ENCODE peak calls at places on chromosomes 7 and 10, in nine cellular contexts. K, S, O, L, J, Q, C, B and I are unnamed samples.

GRCh38 chr7:92674379-92674778 is 84.2 kb upstream of the FAM133B start:
- DNase-seq in B (no peak), S (peak; percentile 84), K (peak; percentile 64), O (no peak), C (no peak), L (no peak), Q (no peak), J (no peak), I (no peak)

GRCh38 chr7:1669954-1670893 is at the start of gene ELFN1:
- DNase-seq in Q (no peak), C (peak; percentile 18), J (peak; percentile 49), O (no peak), B (no peak), S (no peak), K (peak; percentile 47), L (peak; percentile 70), I (no peak)

GRCh38 chr7:156402255-156402654 is 238.3 kb upstream of the RNF32 start:
- DNase-seq in Q (no peak), O (no peak), S (no peak), C (no peak), K (no peak), B (no peak), J (no peak), L (no peak), I (no peak)

GRCh38 chr10:107163086-107163880 is 1.2 kb downstream of the SORCS1 start:
- DNase-seq in K (no peak), L (no peak), S (no peak), Q (no peak), O (no peak), B (no peak), C (no peak), J (peak; percentile 7), I (no peak)

GRCh38 chr10:74977913-74978847 is 133.3 kb upstream of the SAMD8 start:
- DNase-seq in C (peak; percentile 64), K (no peak), O (no peak), S (no peak), Q (no peak), B (no peak), L (no peak), J (no peak), I (no peak)

GRCh38 chr10:124132306-124132705 is 38.9 kb upstream of the CHST15 start:
- DNase-seq in B (no peak), C (no peak), Q (no peak), J (no peak), K (no peak), O (no peak), S (no peak), L (no peak), I (no peak)

GRCh38 chr7:112162161-112163020 is 43.8 kb downstream of the DOCK4 start:
- DNase-seq in B (peak; percentile 30), S (peak; percentile 68), K (peak; percentile 62), J (no peak), C (no peak), O (no peak), L (peak; percentile 68), Q (no peak), I (peak; percentile 86)

GRCh38 chr10:62381385-62382102 is 7.4 kb downstream of the ZNF365 start:
- DNase-seq in C (no peak), K (no peak), O (no peak), B (no peak), Q (no peak), J (no peak), L (no peak), S (no peak), I (no peak)

GRCh38 chr10:97701438-97702064 is 12.0 kb upstream of the MARVELD1 start:
- DNase-seq in J (peak; percentile 86), C (peak; percentile 65), K (peak; percentile 75), Q (no peak), L (peak; percentile 54), B (peak; percentile 55), S (peak; percentile 7), O (no peak), I (no peak)

GRCh38 chr10:77836299-77836820 is 90.2 kb downstream of the DLG5 start:
- DNase-seq in C (peak; percentile 83), J (peak; percentile 54), K (no peak), O (no peak), Q (no peak), B (peak; percentile 73), L (no peak), S (no peak), I (no peak)

GRCh38 chr10:29408847-29409240 is 120.0 kb downstream of the LYZL1 start:
- DNase-seq in Q (no peak), O (no peak), B (no peak), K (no peak), S (no peak), J (no peak), C (no peak), L (no peak), I (no peak)

GRCh38 chr7:47180268-47180826 is 401.6 kb downstream of the TNS3 start:
- DNase-seq in S (peak; percentile 4), O (peak; percentile 61), L (peak; percentile 45), C (peak; percentile 23), J (peak; percentile 81), B (peak; percentile 47), K (peak; percentile 32), Q (peak; percentile 39), I (peak; percentile 47)

GRCh38 chr10:97822261-97822687 is 27.4 kb upstream of the GOLGA7B start:
- DNase-seq in O (no peak), J (no peak), B (no peak), C (no peak), Q (no peak), S (no peak), K (peak; percentile 89), L (peak; percentile 8), I (peak; percentile 41)

GRCh38 chr10:71622656-71623055 is 96.9 kb downstream of the C10orf105 start:
- DNase-seq in B (no peak), L (no peak), J (no peak), C (no peak), O (no peak), K (no peak), S (no peak), Q (no peak), I (no peak)

GRCh38 chr10:91590142-91590903 is 42.5 kb downstream of the PPP1R3C start:
- DNase-seq in Q (no peak), K (peak; percentile 12), J (peak; percentile 91), B (peak; percentile 78), C (no peak), O (peak; percentile 79), L (peak; percentile 97), S (no peak), I (no peak)

GRCh38 chr10:121681982-121682687 is 83.9 kb upstream of the FGFR2 start:
- DNase-seq in K (no peak), L (no peak), O (no peak), C (no peak), B (no peak), S (no peak), J (no peak), Q (no peak), I (no peak)

GRCh38 chr7:51242007-51242691 is 74.5 kb downstream of the COBL start:
- DNase-seq in C (no peak), K (no peak), O (no peak), Q (no peak), J (no peak), S (no peak), L (no peak), B (no peak), I (no peak)

GRCh38 chr10:132783165-132783736 is 2.7 kb downstream of the NKX6-2 start:
- DNase-seq in J (no peak), C (no peak), Q (no peak), L (no peak), S (no peak), O (no peak), B (no peak), K (no peak), I (no peak)

GRCh38 chr10:110426294-110427153 is 71.2 kb upstream of the DUSP5 start:
- DNase-seq in Q (no peak), L (peak; percentile 91), B (no peak), C (no peak), K (peak; percentile 10), O (peak; percentile 31), S (no peak), J (peak; percentile 87), I (no peak)

GRCh38 chr10:130160775-130161174 is 24.6 kb downstream of the GLRX3 start:
- DNase-seq in S (no peak), O (no peak), B (no peak), J (no peak), C (peak; percentile 43), Q (no peak), L (peak; percentile 7), K (no peak), I (no peak)

GRCh38 chr7:21352540-21353387 is 75.1 kb upstream of the SP4 start:
- DNase-seq in S (no peak), L (no peak), K (no peak), B (no peak), Q (no peak), J (no peak), O (no peak), C (peak; percentile 42), I (no peak)

GRCh38 chr10:124279298-124279697 is 139.4 kb downstream of the OAT start:
- DNase-seq in O (no peak), Q (no peak), C (no peak), S (no peak), B (no peak), J (no peak), K (no peak), L (no peak), I (no peak)

GRCh38 chr10:18659784-18660561 is 742 bp downstream of the ARL5B start:
- DNase-seq in L (peak; percentile 39), B (no peak), S (no peak), J (peak; percentile 71), Q (no peak), O (no peak), K (peak; percentile 77), C (peak; percentile 29), I (no peak)

GRCh38 chr7:42175834-42176745 is 60.9 kb downstream of the GLI3 start:
- DNase-seq in O (no peak), J (peak; percentile 7), K (no peak), C (no peak), S (no peak), L (no peak), B (no peak), Q (no peak), I (no peak)

GRCh38 chr7:158887594-158887993 is 31.2 kb downstream of the DYNC2I1 start:
- DNase-seq in K (no peak), L (no peak), B (no peak), J (peak; percentile 81), S (peak; percentile 17), Q (no peak), C (no peak), O (no peak), I (no peak)

GRCh38 chr7:46600340-46600739 is 679.3 kb upstream of the IGFBP3 start:
- DNase-seq in O (no peak), J (peak; percentile 78), S (no peak), Q (no peak), K (no peak), C (no peak), L (peak; percentile 2), B (peak; percentile 21), I (no peak)

GRCh38 chr10:132110091-132110490 is 44.3 kb downstream of the JAKMIP3 start:
- DNase-seq in J (no peak), C (peak; percentile 11), L (no peak), K (no peak), S (no peak), B (peak; percentile 11), O (peak; percentile 3), Q (no peak), I (no peak)

GRCh38 chr10:50605280-50606270 is 18.2 kb downstream of the SGMS1 start:
- DNase-seq in J (peak; percentile 90), S (no peak), B (peak; percentile 85), C (no peak), Q (no peak), K (peak; percentile 34), L (peak; percentile 100), O (peak; percentile 46), I (no peak)